ENCODE peak calls at places on chromosome 2, in five cellular contexts. J is psoas muscle, H is spleen, F is hepatocyte, G is kidney. T is an unnamed sample. For H3K9me3 and H3K36me3, the result is how much of the 10 kb centered on the place peaks cover.

GRCh38 chr2:71521436-71521950 is 68.1 kb downstream of the DYSF start:
- DNase-seq in J (no peak), H (no peak), F (no peak), G (no peak), T (no peak)

GRCh38 chr2:144032566-144032965 is 487.4 kb downstream of the ZEB2 start:
- DNase-seq in J (no peak), H (no peak), F (no peak), G (no peak), T (no peak)

GRCh38 chr2:227411320-227411989 is 23.7 kb upstream of the SCYGR1 start:
- DNase-seq in J (no peak), H (no peak), F (no peak), G (no peak), T (no peak)

GRCh38 chr2:173048901-173049661 is 26.6 kb upstream of the MAP3K20 start:
- DNase-seq in J (peak), H (no peak), F (peak), G (peak), T (no peak)

GRCh38 chr2:75200140-75200985 is 1.0 kb upstream of the TACR1 start:
- DNase-seq in J (peak), H (peak), F (peak), G (peak), T (peak)

GRCh38 chr2:54471221-54471711 is 15.1 kb downstream of the SPTBN1 start:
- DNase-seq in J (no peak), H (no peak), F (peak), G (no peak), T (no peak)

GRCh38 chr2:128354731-128355470 is 36.2 kb upstream of the HS6ST1 start:
- DNase-seq in J (no peak), H (no peak), F (no peak), G (no peak), T (no peak)

GRCh38 chr2:45889053-45889452 is 237.6 kb downstream of the PRKCE start:
- DNase-seq in J (no peak), H (peak), F (peak), G (no peak), T (peak)

GRCh38 chr2:43035922-43036321 is 190.5 kb downstream of the ZFP36L2 start:
- DNase-seq in J (no peak), H (no peak), F (no peak), G (no peak), T (no peak)

GRCh38 chr2:163563336-163563735 is 172.5 kb downstream of the FIGN start:
- DNase-seq in J (no peak), H (no peak), F (no peak), G (no peak), T (no peak)

GRCh38 chr2:199392363-199392762 is 65.4 kb downstream of the SATB2 start:
- DNase-seq in J (no peak), H (no peak), F (no peak), G (no peak), T (no peak)

GRCh38 chr2:50995610-50996009 is 36.3 kb downstream of the NRXN1 start:
- DNase-seq in J (peak), H (no peak), F (peak), G (no peak), T (no peak)

GRCh38 chr2:98436734-98437133 is 7.9 kb upstream of the INPP4A start:
- DNase-seq in J (no peak), H (no peak), F (no peak), G (no peak), T (no peak)
- H3K9me3 ChIP-seq in J (under half), H (under half), F (under half), G (under half), T (under half)

DNA sequence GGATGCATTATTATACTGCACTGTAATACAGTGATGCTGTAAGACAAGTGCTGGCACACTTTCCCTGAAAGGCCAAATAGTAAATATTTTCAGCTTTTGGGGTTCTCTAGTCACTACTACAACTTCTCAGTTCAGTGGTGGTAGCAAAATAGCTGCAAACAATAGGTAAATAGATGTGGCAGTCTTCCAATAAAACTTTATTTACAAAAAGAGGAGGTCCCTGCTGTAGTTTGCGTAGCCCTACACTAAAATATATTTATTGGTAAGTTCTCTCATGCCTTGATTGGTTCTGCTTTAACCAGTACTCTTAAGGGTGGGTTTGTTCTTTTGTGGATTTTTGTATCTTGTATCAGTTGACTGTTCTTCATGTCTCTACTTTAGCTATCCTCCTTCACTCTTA is 7.8 kb downstream of the GLS start:
- DNase-seq in J (no peak), H (no peak), F (no peak), G (no peak), T (no peak)
- H3K36me3 ChIP-seq in J (under half), H (under half), F (under half), G (under half), T (under half)

DNA sequence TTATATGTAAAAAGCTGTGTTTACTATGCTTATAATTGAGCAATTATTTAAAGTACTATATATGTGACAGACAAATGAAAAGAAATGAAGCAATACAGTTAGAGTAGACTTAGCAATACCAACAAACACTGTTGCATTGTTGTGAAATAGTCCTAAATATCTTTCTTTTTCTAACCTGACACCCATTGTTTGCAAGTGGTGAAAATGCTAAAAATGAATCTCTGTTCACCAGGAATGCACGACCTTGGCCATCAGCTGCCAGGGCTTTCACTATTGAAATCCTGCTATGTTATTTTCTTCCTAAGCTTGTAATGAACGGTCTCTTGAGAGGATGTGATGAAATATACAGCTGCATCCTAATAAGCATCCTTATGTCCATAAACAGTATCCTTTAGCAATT is 136.2 kb upstream of the MGAT5 start:
- DNase-seq in J (no peak), H (no peak), F (no peak), G (no peak), T (no peak)
- H3K27ac ChIP-seq in J (no peak), H (no peak), F (no peak), G (no peak), T (no peak)

GRCh38 chr2:106941372-106941993 is 55.5 kb upstream of the ST6GAL2 start:
- DNase-seq in J (no peak), H (no peak), F (no peak), G (peak), T (no peak)
- H3K9me3 ChIP-seq in J (under half), H (under half), F (under half), G (under half), T (under half)

DNA sequence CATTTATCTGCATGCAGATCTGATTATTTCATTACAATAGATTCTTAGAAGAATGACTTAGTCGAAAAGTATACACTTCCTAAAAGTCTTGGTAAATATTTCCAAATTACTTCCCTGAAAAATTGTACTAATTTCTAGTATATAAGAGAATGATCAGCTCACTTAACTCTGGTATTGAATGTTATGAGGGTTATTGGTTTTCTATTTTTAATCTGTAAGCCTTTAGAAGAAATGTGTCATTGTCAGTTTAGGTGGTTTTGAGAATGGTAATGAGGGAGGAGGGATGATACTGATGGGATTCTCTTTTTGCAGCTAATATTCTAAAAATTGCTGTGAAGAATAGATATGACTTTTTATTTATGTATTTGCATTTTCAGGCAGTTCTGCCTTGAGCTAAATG is 23.9 kb downstream of the MOB4 start:
- DNase-seq in J (no peak), H (no peak), F (no peak), G (no peak), T (no peak)
- H3K36me3 ChIP-seq in J (half or more), H (half or more), F (under half), G (under half), T (under half)

GRCh38 chr2:177551989-177552413 is 159.4 kb downstream of the AGPS start:
- DNase-seq in J (no peak), H (no peak), F (peak), G (peak), T (no peak)
- H3K27ac ChIP-seq in J (no peak), H (peak), F (peak), G (no peak), T (no peak)

DNA sequence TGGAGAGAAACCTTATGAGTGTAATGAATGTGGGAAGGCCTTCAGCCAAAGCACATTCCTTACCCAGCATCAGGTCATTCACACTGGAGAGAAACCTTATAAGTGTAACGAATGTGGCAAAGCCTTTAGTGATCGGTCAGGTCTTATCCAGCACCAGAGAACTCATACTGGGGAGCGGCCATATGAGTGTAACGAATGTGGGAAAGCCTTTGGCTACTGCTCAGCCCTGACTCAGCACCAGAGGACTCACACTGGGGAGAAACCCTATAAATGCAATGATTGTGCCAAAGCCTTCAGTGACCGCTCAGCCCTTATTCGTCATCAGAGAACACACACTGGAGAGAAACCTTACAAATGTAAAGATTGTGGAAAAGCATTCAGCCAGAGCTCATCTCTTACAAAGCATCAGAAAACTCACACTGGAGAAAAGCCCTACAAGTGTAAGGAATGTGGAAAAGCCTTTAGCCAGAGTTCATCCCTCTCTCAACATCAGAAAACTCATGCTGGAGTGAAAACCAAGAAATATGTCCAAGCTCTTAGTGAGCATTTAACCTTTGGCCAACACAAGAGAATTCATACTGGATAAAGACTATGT is 7.8 kb downstream of the ZNF892 start:
- DNase-seq in J (no peak), H (no peak), F (no peak), G (no peak), T (no peak)
- H3K9me3 ChIP-seq in J (half or more), H (half or more), F (half or more), G (half or more), T (half or more)

GRCh38 chr2:20671736-20672080 is 4.8 kb downstream of the GDF7 start:
- DNase-seq in J (no peak), H (no peak), F (no peak), G (no peak), T (peak)
- H3K36me3 ChIP-seq in J (under half), H (under half), F (under half), G (under half), T (under half)

GRCh38 chr2:160912276-160912675 is 248.0 kb upstream of the TANK start:
- DNase-seq in J (no peak), H (no peak), F (no peak), G (no peak), T (no peak)

GRCh38 chr2:160910681-160911080 is 249.5 kb upstream of the TANK start:
- DNase-seq in J (no peak), H (no peak), F (peak), G (no peak), T (no peak)

GRCh38 chr2:160908157-160908556 is 252.1 kb upstream of the TANK start:
- DNase-seq in J (no peak), H (no peak), F (no peak), G (no peak), T (no peak)

GRCh38 chr2:160911258-160911657 is 249.0 kb upstream of the TANK start:
- DNase-seq in J (no peak), H (no peak), F (no peak), G (no peak), T (no peak)

GRCh38 chr2:160909781-160910242 is 250.4 kb upstream of the TANK start:
- DNase-seq in J (no peak), H (no peak), F (no peak), G (no peak), T (no peak)
- H3K27ac ChIP-seq in J (no peak), H (no peak), F (peak), G (no peak), T (no peak)

GRCh38 chr2:100956081-100956480 is 46.0 kb upstream of the RPL31 start:
- DNase-seq in J (no peak), H (peak), F (no peak), G (no peak), T (no peak)
- H3K9me3 ChIP-seq in J (under half), H (under half), F (under half), G (under half), T (under half)